ENCODE peak calls at places on chromosomes 13 and 19, in seven cellular contexts. J, S, N, B, W, C and I are unnamed samples.

GRCh38 chr13:22218784-22219183 is 547.9 kb downstream of the FGF9 start:
- DNase-seq in N (no peak), C (no peak), B (no peak), S (no peak), W (no peak), J (no peak), I (no peak)

GRCh38 chr13:111210082-111210481 is 95.0 kb downstream of the ARHGEF7 start:
- DNase-seq in S (no peak), B (no peak), C (no peak), N (no peak), W (no peak), J (no peak), I (no peak)

GRCh38 chr19:47613165-47614146 is 4.5 kb downstream of the BICRA start:
- DNase-seq in S (no peak), C (peak; percentile 98), J (peak; percentile 76), W (peak; percentile 32), N (no peak), B (no peak), I (peak; percentile 29)

GRCh38 chr13:113962386-113962785 is 11.5 kb downstream of the C13orf46 start:
- DNase-seq in C (no peak), S (no peak), N (no peak), W (no peak), J (no peak), B (peak; percentile 11), I (no peak)

GRCh38 chr19:50565984-50566903 is 2.0 kb downstream of the LRRC4B start:
- DNase-seq in W (no peak), J (no peak), N (no peak), B (no peak), C (peak; percentile 36), S (no peak), I (no peak)

GRCh38 chr19:39995794-39996193 is 1.1 kb upstream of the ZNF546 start:
- DNase-seq in B (no peak), N (no peak), S (no peak), J (no peak), C (no peak), W (no peak), I (no peak)

GRCh38 chr13:57340878-57341277 is 173.9 kb downstream of the PRR20E start:
- DNase-seq in C (no peak), B (no peak), W (no peak), J (no peak), S (no peak), N (no peak), I (no peak)

GRCh38 chr13:35851238-35851814 is 279.9 kb downstream of the DCLK1 start:
- DNase-seq in J (no peak), B (no peak), N (no peak), C (no peak), W (no peak), S (no peak), I (no peak)

GRCh38 chr19:15812059-15812722 is 3.3 kb downstream of the OR10H1 start:
- DNase-seq in C (no peak), S (peak; percentile 32), N (no peak), W (no peak), B (no peak), J (no peak), I (no peak)

GRCh38 chr19:21580101-21580500 is 74.7 kb downstream of the ZNF429 start:
- DNase-seq in C (no peak), S (no peak), N (no peak), W (no peak), B (no peak), J (no peak), I (no peak)

GRCh38 chr19:1255186-1256161 is 7.1 kb downstream of the MIDN start:
- DNase-seq in N (no peak), W (no peak), S (no peak), C (no peak), B (no peak), J (no peak), I (no peak)

GRCh38 chr13:48138270-48138669 is 43.4 kb upstream of the MED4 start:
- DNase-seq in W (no peak), C (no peak), B (no peak), S (no peak), N (no peak), J (no peak), I (no peak)

GRCh38 chr13:90393408-90393807 is 954.1 kb upstream of the MIR17HG start:
- DNase-seq in J (no peak), B (no peak), C (no peak), W (no peak), S (no peak), N (no peak), I (no peak)

GRCh38 chr19:12778020-12778904 is 2.9 kb upstream of the HOOK2 start:
- DNase-seq in B (peak; percentile 94), J (no peak), C (peak; percentile 70), N (no peak), W (peak; percentile 78), S (peak; percentile 79), I (peak; percentile 79)

GRCh38 chr13:49869514-49869913 is 66.6 kb downstream of the SPRYD7 start:
- DNase-seq in S (no peak), J (peak; percentile 22), B (no peak), N (no peak), C (peak; percentile 61), W (peak; percentile 33), I (peak; percentile 17)

GRCh38 chr19:49224856-49225255 is 67.3 kb downstream of the TRPM4 start:
- DNase-seq in W (peak; percentile 39), C (peak; percentile 84), S (peak; percentile 63), B (no peak), N (no peak), J (no peak), I (peak; percentile 80)

GRCh38 chr13:83827338-83827737 is 54.9 kb downstream of the SLITRK1 start:
- DNase-seq in W (no peak), C (no peak), S (peak; percentile 3), B (no peak), J (no peak), N (no peak), I (no peak)

GRCh38 chr13:79389031-79389430 is 17.0 kb downstream of the RBM26 start:
- DNase-seq in N (no peak), B (no peak), S (no peak), J (no peak), C (no peak), W (no peak), I (no peak)

GRCh38 chr13:24362435-24362951 is 53.1 kb downstream of the C1QTNF9 start:
- DNase-seq in N (no peak), B (no peak), J (no peak), S (no peak), W (no peak), C (no peak), I (no peak)

GRCh38 chr19:23395041-23395721 is at the start of gene ZNF91:
- DNase-seq in N (peak; percentile 72), W (peak; percentile 97), S (peak; percentile 97), C (peak; percentile 99), J (peak; percentile 95), B (peak; percentile 98), I (peak; percentile 92)

GRCh38 chr13:31731923-31732322 is 7.4 kb upstream of the RXFP2 start:
- DNase-seq in C (no peak), N (no peak), W (no peak), B (no peak), J (no peak), S (no peak), I (no peak)

GRCh38 chr13:37127706-37128241 is 22.3 kb upstream of the CSNK1A1L start:
- DNase-seq in C (no peak), J (no peak), B (no peak), S (no peak), W (peak; percentile 95), N (no peak), I (no peak)

GRCh38 chr13:92805766-92806165 is 420.8 kb upstream of the GPC6 start:
- DNase-seq in N (no peak), S (no peak), W (no peak), J (no peak), B (no peak), C (no peak), I (no peak)
- H3K4me3 ChIP-seq in N (peak overlapping the region; percentile 33), S (no peak overlapping the region), W (peak overlapping the region; percentile 2), J (no peak overlapping the region), B (peak overlapping the region; percentile 74), C (no peak overlapping the region), I (no peak overlapping the region)

GRCh38 chr19:3609779-3610719 is 3.4 kb upstream of the TBXA2R start:
- DNase-seq in J (no peak), B (peak; percentile 48), C (no peak), N (no peak), S (no peak), W (no peak), I (no peak)
- H3K4me1 ChIP-seq in J (peaks cover 7% of the 10 kb centered on the region), B (peaks cover 4% of the 10 kb centered on the region), C (peaks cover 4% of the 10 kb centered on the region), N (peaks cover 26% of the 10 kb centered on the region), S (peaks cover 9% of the 10 kb centered on the region), W (peaks cover 7% of the 10 kb centered on the region), I (peaks cover 17% of the 10 kb centered on the region)

GRCh38 chr19:37817180-37817911 is 38.0 kb upstream of the ZNF573 start:
- DNase-seq in S (no peak), C (peak; percentile 80), N (no peak), J (peak; percentile 63), W (peak; percentile 58), B (peak; percentile 95), I (no peak)
- H3K4me3 ChIP-seq in S (peak overlapping the region; percentile 37), C (peak overlapping the region; percentile 61), N (no peak overlapping the region), J (peak overlapping the region; percentile 69), W (peak overlapping the region; percentile 29), B (peak overlapping the region; percentile 86), I (no peak overlapping the region)

GRCh38 chr13:98482476-98483444 is 94.1 kb downstream of the STK24 start:
- DNase-seq in W (peak; percentile 92), J (no peak), S (peak; percentile 67), N (peak; percentile 5), B (peak; percentile 83), C (peak; percentile 70), I (no peak)

GRCh38 chr13:98483636-98484288 is 93.1 kb downstream of the STK24 start:
- DNase-seq in N (no peak), S (no peak), C (no peak), B (no peak), J (no peak), W (peak; percentile 58), I (no peak)

GRCh38 chr13:98485561-98485960 is 91.3 kb downstream of the STK24 start:
- DNase-seq in B (no peak), W (no peak), J (no peak), S (no peak), N (no peak), C (no peak), I (no peak)

GRCh38 chr13:98486412-98486811 is 90.5 kb downstream of the STK24 start:
- DNase-seq in C (no peak), J (no peak), N (no peak), B (no peak), W (no peak), S (no peak), I (no peak)

DNA sequence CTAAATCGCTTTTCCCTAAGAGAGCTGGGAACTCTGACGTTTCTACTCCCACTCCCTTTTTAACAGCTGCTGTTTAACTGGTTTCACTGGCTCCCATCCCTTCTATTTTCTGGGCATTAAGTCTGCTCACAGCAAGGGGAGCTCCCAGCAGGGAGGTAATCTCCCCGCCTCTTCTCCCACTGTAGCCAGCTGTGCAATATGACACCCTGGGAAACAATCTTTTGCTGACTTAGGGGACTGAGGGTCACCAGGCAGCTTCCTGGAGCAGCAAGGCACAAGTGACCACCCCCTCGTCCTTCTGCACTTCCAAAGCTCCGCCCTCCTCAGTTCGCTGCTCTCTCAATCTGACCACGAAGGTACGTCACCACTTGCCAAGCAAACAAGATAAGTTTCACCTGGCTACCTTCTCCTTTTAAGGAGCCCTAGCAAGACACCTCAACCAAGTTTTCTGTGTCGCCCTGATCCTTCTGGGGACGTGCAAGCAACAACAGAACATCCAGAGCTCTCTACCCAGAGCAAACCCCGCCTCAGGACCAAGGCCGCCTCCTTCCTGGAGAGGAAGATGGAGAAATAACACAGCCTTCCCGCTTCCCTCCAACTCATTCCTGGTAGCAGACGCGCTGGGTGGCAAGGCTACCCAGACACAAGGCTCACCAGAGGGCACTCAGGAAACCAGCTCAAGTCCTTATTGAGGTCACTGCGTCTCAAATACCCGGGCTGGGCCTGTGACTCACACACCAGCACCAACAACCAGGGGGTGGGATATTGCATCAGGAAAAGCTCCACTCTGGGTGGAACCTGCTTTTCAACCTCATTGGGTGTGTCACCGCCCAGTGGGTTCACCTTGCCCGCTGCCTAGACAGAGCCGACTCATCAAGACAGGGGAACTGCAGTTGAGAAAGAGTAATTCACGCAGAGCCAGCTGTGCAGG is 92.4 kb downstream of the STK24 start:
- DNase-seq in N (peak; percentile 53), B (peak; percentile 94), J (no peak), S (peak; percentile 99), C (peak; percentile 95), W (peak; percentile 95), I (peak; percentile 56)
- H3K4me1 ChIP-seq in N (peaks cover 7% of the 10 kb centered on the region), B (peaks cover 37% of the 10 kb centered on the region), J (peaks cover 20% of the 10 kb centered on the region), S (peaks cover 38% of the 10 kb centered on the region), C (peaks cover 14% of the 10 kb centered on the region), W (peaks cover 36% of the 10 kb centered on the region), I (peaks cover 24% of the 10 kb centered on the region)